ENCODE peak calls at places on chromosome 2, in ten cellular contexts. V is tibial nerve, S is breast epithelium, C is sigmoid colon, E is upper lobe of left lung, M is adrenal gland, U is gastrocnemius medialis, L is testis, F is right lobe of liver, R is H1. K is an unnamed sample.

GRCh38 chr2:37471994-37472393 is 127.6 kb downstream of the QPCT start:
- DNase-seq in V (no peak), U (no peak), C (no peak), L (no peak), M (no peak), S (no peak), F (no peak), R (no peak), E (no peak), K (no peak)

GRCh38 chr2:30421026-30421425 is 26.0 kb upstream of the LCLAT1 start:
- DNase-seq in C (no peak), E (no peak), S (no peak), L (no peak), R (no peak), U (no peak), F (no peak), V (no peak), M (no peak), K (no peak)

GRCh38 chr2:98252394-98252793 is 93.9 kb upstream of the CNGA3 start:
- DNase-seq in M (no peak), U (no peak), V (no peak), F (no peak), R (no peak), L (no peak), C (no peak), E (no peak), S (no peak), K (no peak)

GRCh38 chr2:227423633-227424499 is 36.1 kb upstream of the SCYGR1 start:
- DNase-seq in V (no peak), U (no peak), M (no peak), E (no peak), C (no peak), F (no peak), S (no peak), L (no peak), R (no peak), K (no peak)

GRCh38 chr2:235939471-235939870 is 228.7 kb downstream of the GBX2 start:
- DNase-seq in M (no peak), E (no peak), C (peak; percentile 34), S (peak; percentile 6), V (no peak), U (no peak), R (no peak), L (no peak), F (no peak), K (no peak)

GRCh38 chr2:221673248-221673647 is 101.1 kb upstream of the EPHA4 start:
- DNase-seq in V (no peak), F (no peak), E (no peak), R (no peak), U (no peak), L (no peak), C (no peak), S (no peak), M (no peak), K (no peak)

GRCh38 chr2:132609101-132609890 is 60.7 kb downstream of the LYPD1 start:
- DNase-seq in C (no peak), L (no peak), S (no peak), M (no peak), E (no peak), R (no peak), V (no peak), U (no peak), F (no peak), K (no peak)

GRCh38 chr2:240428245-240428644 is 7.2 kb upstream of the GPC1 start:
- DNase-seq in M (no peak), E (no peak), S (no peak), C (no peak), R (no peak), V (no peak), F (no peak), U (no peak), L (peak; percentile 7), K (no peak)

GRCh38 chr2:217166241-217166640 is 306.4 kb upstream of the TNP1 start:
- DNase-seq in L (peak; percentile 22), F (no peak), C (no peak), V (peak; percentile 42), U (no peak), S (no peak), E (no peak), R (no peak), M (no peak), K (no peak)

GRCh38 chr2:28232267-28232666 is 160.4 kb upstream of the FOSL2 start:
- DNase-seq in E (no peak), V (no peak), C (no peak), R (no peak), M (no peak), U (no peak), F (no peak), L (no peak), S (no peak), K (no peak)

GRCh38 chr2:33267043-33267442 is 209.4 kb upstream of the RASGRP3 start:
- DNase-seq in L (no peak), C (no peak), M (no peak), R (no peak), F (no peak), E (peak; percentile 38), U (no peak), S (no peak), V (no peak), K (no peak)

GRCh38 chr2:34188464-34188863 is 589.4 kb upstream of the FAM98A start:
- DNase-seq in E (no peak), M (no peak), L (no peak), F (no peak), U (no peak), R (no peak), C (no peak), V (no peak), S (no peak), K (no peak)

GRCh38 chr2:37284386-37284785 is 40.2 kb downstream of the PRKD3 start:
- DNase-seq in S (no peak), U (no peak), M (no peak), V (no peak), F (no peak), R (no peak), L (no peak), E (no peak), C (no peak), K (no peak)

GRCh38 chr2:149125031-149125725 is 86.7 kb downstream of the LYPD6B start:
- DNase-seq in V (no peak), F (no peak), L (no peak), M (no peak), S (no peak), E (no peak), U (no peak), C (no peak), R (no peak), K (no peak)

GRCh38 chr2:29841386-29842004 is 79.9 kb downstream of the ALK start:
- DNase-seq in V (peak; percentile 13), M (peak; percentile 26), S (no peak), C (no peak), L (peak; percentile 49), E (no peak), R (peak; percentile 59), U (no peak), F (no peak), K (no peak)

GRCh38 chr2:226337941-226338605 is 461.5 kb downstream of the IRS1 start:
- DNase-seq in M (no peak), E (no peak), F (no peak), L (no peak), U (no peak), R (no peak), C (no peak), V (no peak), S (no peak), K (no peak)

GRCh38 chr2:31127931-31128330 is 10.3 kb downstream of the GALNT14 start:
- DNase-seq in F (no peak), R (no peak), L (no peak), V (no peak), S (no peak), M (no peak), E (no peak), C (no peak), U (no peak), K (no peak)

DNA sequence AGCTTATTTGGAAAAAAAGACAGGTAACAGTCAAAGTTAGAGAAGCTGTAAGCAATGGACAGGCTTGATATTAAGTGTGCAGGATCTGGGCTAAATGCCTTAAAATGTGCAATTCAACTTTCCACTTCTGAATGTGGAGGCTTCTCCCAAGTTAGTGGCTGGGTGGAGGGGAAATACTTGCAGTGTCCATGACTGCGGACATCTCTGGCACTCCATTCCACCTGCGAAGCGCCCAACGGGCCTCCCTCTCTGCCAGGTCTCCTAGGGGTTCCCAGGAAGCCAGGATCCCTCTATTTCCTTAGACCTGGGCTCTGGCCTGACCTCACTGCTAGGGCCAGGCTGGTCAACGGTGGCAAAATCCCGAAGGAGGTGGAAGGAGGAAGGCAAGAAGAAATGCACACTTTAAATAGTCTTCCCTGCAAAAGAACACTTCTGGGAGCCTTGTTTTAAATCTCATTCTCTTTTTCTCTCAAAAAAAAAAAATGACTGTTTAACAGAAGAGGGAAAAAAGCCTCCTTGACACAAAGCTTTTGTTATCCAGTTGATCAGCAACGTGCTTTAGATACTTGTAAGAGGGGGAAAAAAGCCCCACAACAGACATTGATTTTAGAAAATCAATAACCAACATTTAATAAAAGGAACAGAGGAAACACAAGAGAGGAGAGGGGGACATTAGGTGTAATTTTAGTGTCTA is 5.0 kb downstream of the ZEB2 start:
- DNase-seq in S (no peak), C (no peak), F (no peak), E (no peak), M (no peak), R (no peak), L (no peak), V (no peak), U (no peak), K (no peak)
- TF ChIP-seq POLR2A in S (no peak), C (no peak), F (no peak), E (no peak), M (peak; percentile 19), R (no peak), L (no peak), V (no peak), U (peak; percentile 4), K (no peak)

GRCh38 chr2:220476877-220477276 is 849.4 kb downstream of the SLC4A3 start:
- DNase-seq in F (no peak), L (no peak), S (no peak), C (no peak), M (no peak), U (no peak), E (no peak), R (no peak), V (no peak), K (no peak)
- H3K27ac ChIP-seq in F (no peak overlapping the region), L (no peak overlapping the region), S (no peak overlapping the region), C (no peak overlapping the region), M (no peak overlapping the region), U (no peak overlapping the region), E (no peak overlapping the region), R (no peak overlapping the region), V (no peak overlapping the region), K (no peak overlapping the region)

GRCh38 chr2:127422631-127423475 is 4.6 kb downstream of the PROC start:
- DNase-seq in R (peak; percentile 78), U (no peak), S (no peak), E (peak; percentile 88), C (peak; percentile 54), V (no peak), M (no peak), F (no peak), L (no peak), K (no peak)
- TF ChIP-seq POLR2A in R (peak; percentile 45), U (no peak), S (no peak), E (no peak), C (no peak), V (no peak), M (no peak), F (no peak), L (no peak), K (no peak)

DNA sequence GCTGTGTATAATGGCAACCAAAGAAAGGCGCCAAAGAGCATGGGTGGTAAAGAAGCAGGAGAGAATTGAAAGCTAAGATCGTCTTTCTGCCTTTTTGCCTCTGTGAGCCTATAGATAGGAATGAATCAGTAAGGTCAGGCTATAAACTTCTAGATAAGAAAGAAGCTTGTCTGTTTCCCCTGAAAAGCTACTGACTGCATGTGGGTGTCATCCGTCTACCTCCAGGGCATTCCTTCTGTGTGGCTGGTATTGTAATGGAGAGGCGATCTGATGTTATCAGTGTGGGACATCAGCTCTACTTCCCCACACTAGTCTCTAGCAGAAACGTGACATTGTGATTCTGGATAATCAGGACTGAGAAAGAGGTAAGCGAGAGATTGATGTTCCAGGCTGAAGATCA is 63.4 kb upstream of the PLA2R1 start:
- DNase-seq in F (no peak), V (no peak), C (no peak), E (no peak), L (no peak), S (no peak), M (no peak), R (no peak), U (no peak), K (no peak)
- H3K27ac ChIP-seq in F (no peak overlapping the region), V (no peak overlapping the region), C (no peak overlapping the region), E (no peak overlapping the region), L (no peak overlapping the region), S (no peak overlapping the region), M (no peak overlapping the region), R (no peak overlapping the region), U (no peak overlapping the region), K (no peak overlapping the region)

K was measured in esophagus squamous epithelium.